ENCODE peak calls at places on chromosomes 16 and 17, in six cellular contexts. One of them, this sample, is unnamed.

GRCh38 chr17:76689859-76690258 is 20.9 kb downstream of the MXRA7 start:
- DNase-seq in PC-3: no peak
- DNase-seq in hepatocyte: no peak
- DNase-seq in cardiac muscle cell: no peak
- DNase-seq in foreskin fibroblast: no peak
- DNase-seq in psoas muscle: no peak
- DNase-seq in this sample: no peak

GRCh38 chr17:74085434-74085833 is 118.0 kb upstream of the RPL38 start:
- DNase-seq in PC-3: no peak
- DNase-seq in hepatocyte: no peak
- DNase-seq in cardiac muscle cell: no peak
- DNase-seq in foreskin fibroblast: no peak
- DNase-seq in psoas muscle: no peak
- DNase-seq in this sample: no peak

GRCh38 chr16:83936581-83937165 is 16.4 kb upstream of the OSGIN1 start:
- DNase-seq in PC-3: no peak
- DNase-seq in hepatocyte: no peak
- DNase-seq in cardiac muscle cell: no peak
- DNase-seq in foreskin fibroblast: no peak
- DNase-seq in psoas muscle: no peak
- DNase-seq in this sample: no peak

GRCh38 chr17:79612468-79613194 is 1.8 kb upstream of the RBFOX3 start:
- DNase-seq in PC-3: peak; percentile 79
- DNase-seq in hepatocyte: peak; percentile 76
- DNase-seq in cardiac muscle cell: peak; percentile 77
- DNase-seq in foreskin fibroblast: peak; percentile 25
- DNase-seq in psoas muscle: no peak
- DNase-seq in this sample: no peak

GRCh38 chr17:41666336-41666680 is 22.4 kb upstream of the EIF1 start:
- DNase-seq in PC-3: peak; percentile 18
- DNase-seq in hepatocyte: peak; percentile 75
- DNase-seq in cardiac muscle cell: no peak
- DNase-seq in foreskin fibroblast: peak; percentile 58
- DNase-seq in psoas muscle: peak; percentile 27
- DNase-seq in this sample: no peak

GRCh38 chr17:31216053-31216751 is 80.8 kb downstream of the OMG start:
- DNase-seq in PC-3: peak; percentile 62
- DNase-seq in hepatocyte: peak; percentile 71
- DNase-seq in cardiac muscle cell: peak; percentile 51
- DNase-seq in foreskin fibroblast: peak; percentile 83
- DNase-seq in psoas muscle: no peak
- DNase-seq in this sample: peak; percentile 55

GRCh38 chr16:17024514-17024913 is 446.2 kb downstream of the XYLT1 start:
- DNase-seq in PC-3: no peak
- DNase-seq in hepatocyte: no peak
- DNase-seq in cardiac muscle cell: no peak
- DNase-seq in foreskin fibroblast: no peak
- DNase-seq in psoas muscle: no peak
- DNase-seq in this sample: no peak

GRCh38 chr17:57762375-57762916 is 17.3 kb upstream of the CCDC182 start:
- DNase-seq in PC-3: no peak
- DNase-seq in hepatocyte: no peak
- DNase-seq in cardiac muscle cell: no peak
- DNase-seq in foreskin fibroblast: no peak
- DNase-seq in psoas muscle: no peak
- DNase-seq in this sample: no peak

GRCh38 chr17:82664701-82665182 is 16.5 kb upstream of the WDR45B start:
- DNase-seq in PC-3: no peak
- DNase-seq in hepatocyte: no peak
- DNase-seq in cardiac muscle cell: no peak
- DNase-seq in foreskin fibroblast: no peak
- DNase-seq in psoas muscle: peak; percentile 4
- DNase-seq in this sample: no peak

GRCh38 chr16:69448470-69449193 is 24.2 kb downstream of the CYB5B start:
- DNase-seq in PC-3: no peak
- DNase-seq in hepatocyte: no peak
- DNase-seq in cardiac muscle cell: no peak
- DNase-seq in foreskin fibroblast: peak; percentile 78
- DNase-seq in psoas muscle: no peak
- DNase-seq in this sample: no peak

GRCh38 chr17:75571197-75571884 is 16.3 kb upstream of the MYO15B start:
- DNase-seq in PC-3: no peak
- DNase-seq in hepatocyte: peak; percentile 4
- DNase-seq in cardiac muscle cell: no peak
- DNase-seq in foreskin fibroblast: peak; percentile 42
- DNase-seq in psoas muscle: no peak
- DNase-seq in this sample: no peak

GRCh38 chr16:48862087-48862532 is 252.1 kb upstream of the N4BP1 start:
- DNase-seq in PC-3: peak; percentile 48
- DNase-seq in hepatocyte: peak; percentile 32
- DNase-seq in cardiac muscle cell: no peak
- DNase-seq in foreskin fibroblast: peak; percentile 79
- DNase-seq in psoas muscle: no peak
- DNase-seq in this sample: peak; percentile 7

GRCh38 chr16:27618611-27619380 is 68.9 kb downstream of the KATNIP start:
- DNase-seq in PC-3: no peak
- DNase-seq in hepatocyte: no peak
- DNase-seq in cardiac muscle cell: peak; percentile 64
- DNase-seq in foreskin fibroblast: no peak
- DNase-seq in psoas muscle: no peak
- DNase-seq in this sample: no peak

GRCh38 chr16:66928702-66929388 is 3.5 kb upstream of the RRAD start:
- DNase-seq in PC-3: no peak
- DNase-seq in hepatocyte: peak; percentile 55
- DNase-seq in cardiac muscle cell: peak; percentile 68
- DNase-seq in foreskin fibroblast: peak; percentile 63
- DNase-seq in psoas muscle: peak; percentile 52
- DNase-seq in this sample: no peak

GRCh38 chr16:20242568-20243240 is 84.6 kb downstream of the GP2 start:
- DNase-seq in PC-3: no peak
- DNase-seq in hepatocyte: no peak
- DNase-seq in cardiac muscle cell: no peak
- DNase-seq in foreskin fibroblast: no peak
- DNase-seq in psoas muscle: no peak
- DNase-seq in this sample: no peak

GRCh38 chr17:31319253-31319661 is 2.2 kb downstream of the EVI2A start:
- DNase-seq in PC-3: no peak
- DNase-seq in hepatocyte: no peak
- DNase-seq in cardiac muscle cell: no peak
- DNase-seq in foreskin fibroblast: no peak
- DNase-seq in psoas muscle: no peak
- DNase-seq in this sample: no peak

GRCh38 chr17:1197379-1197778 is 17.6 kb upstream of the ABR start:
- DNase-seq in PC-3: no peak
- DNase-seq in hepatocyte: peak; percentile 59
- DNase-seq in cardiac muscle cell: no peak
- DNase-seq in foreskin fibroblast: peak; percentile 32
- DNase-seq in psoas muscle: peak; percentile 58
- DNase-seq in this sample: peak; percentile 60

GRCh38 chr16:48353565-48354163 is 31.5 kb downstream of the SIAH1 start:
- DNase-seq in PC-3: peak; percentile 69
- DNase-seq in hepatocyte: peak; percentile 80
- DNase-seq in cardiac muscle cell: peak; percentile 71
- DNase-seq in foreskin fibroblast: peak; percentile 83
- DNase-seq in psoas muscle: no peak
- DNase-seq in this sample: no peak

GRCh38 chr17:43986225-43986981 is 18.0 kb upstream of the NAGS start:
- DNase-seq in PC-3: no peak
- DNase-seq in hepatocyte: no peak
- DNase-seq in cardiac muscle cell: no peak
- DNase-seq in foreskin fibroblast: no peak
- DNase-seq in psoas muscle: no peak
- DNase-seq in this sample: no peak

GRCh38 chr17:77425791-77426641 is 285.2 kb downstream of the SEC14L1 start:
- DNase-seq in PC-3: peak; percentile 72
- DNase-seq in hepatocyte: peak; percentile 90
- DNase-seq in cardiac muscle cell: no peak
- DNase-seq in foreskin fibroblast: peak; percentile 70
- DNase-seq in psoas muscle: peak; percentile 52
- DNase-seq in this sample: peak; percentile 76

GRCh38 chr17:28950752-28951427 is 428 bp downstream of the PHF12 start:
- DNase-seq in PC-3: no peak
- DNase-seq in hepatocyte: no peak
- DNase-seq in cardiac muscle cell: no peak
- DNase-seq in foreskin fibroblast: no peak
- DNase-seq in psoas muscle: peak; percentile 31
- DNase-seq in this sample: no peak

GRCh38 chr17:80861892-80862291 is 129.7 kb upstream of the CHMP6 start:
- DNase-seq in PC-3: no peak
- DNase-seq in hepatocyte: no peak
- DNase-seq in cardiac muscle cell: peak; percentile 25
- DNase-seq in foreskin fibroblast: peak; percentile 46
- DNase-seq in psoas muscle: no peak
- DNase-seq in this sample: no peak

GRCh38 chr16:88941051-88941932 is 35.7 kb downstream of the CBFA2T3 start:
- DNase-seq in PC-3: no peak
- DNase-seq in hepatocyte: peak; percentile 59
- DNase-seq in cardiac muscle cell: peak; percentile 77
- DNase-seq in foreskin fibroblast: no peak
- DNase-seq in psoas muscle: peak; percentile 14
- DNase-seq in this sample: no peak

GRCh38 chr16:88943131-88943664 is 33.8 kb downstream of the CBFA2T3 start:
- DNase-seq in PC-3: no peak
- DNase-seq in hepatocyte: no peak
- DNase-seq in cardiac muscle cell: no peak
- DNase-seq in foreskin fibroblast: no peak
- DNase-seq in psoas muscle: no peak
- DNase-seq in this sample: no peak

GRCh38 chr16:88943741-88944140 is 33.3 kb downstream of the CBFA2T3 start:
- DNase-seq in PC-3: no peak
- DNase-seq in hepatocyte: no peak
- DNase-seq in cardiac muscle cell: no peak
- DNase-seq in foreskin fibroblast: no peak
- DNase-seq in psoas muscle: no peak
- DNase-seq in this sample: no peak

GRCh38 chr16:88940196-88941050 is 36.6 kb downstream of the CBFA2T3 start:
- DNase-seq in PC-3: no peak
- DNase-seq in hepatocyte: no peak
- DNase-seq in cardiac muscle cell: peak; percentile 15
- DNase-seq in foreskin fibroblast: peak; percentile 40
- DNase-seq in psoas muscle: no peak
- DNase-seq in this sample: no peak

GRCh38 chr16:88941933-88942909 is 34.8 kb downstream of the CBFA2T3 start:
- DNase-seq in PC-3: no peak
- DNase-seq in hepatocyte: peak; percentile 64
- DNase-seq in cardiac muscle cell: peak; percentile 75
- DNase-seq in foreskin fibroblast: peak; percentile 55
- DNase-seq in psoas muscle: peak; percentile 55
- DNase-seq in this sample: no peak
- H3K4me3 ChIP-seq in PC-3: no peak overlapping the region
- H3K4me3 ChIP-seq in hepatocyte: no peak overlapping the region
- H3K4me3 ChIP-seq in cardiac muscle cell: peak overlapping the region; percentile 58
- H3K4me3 ChIP-seq in foreskin fibroblast: no peak overlapping the region
- H3K4me3 ChIP-seq in psoas muscle: peak overlapping the region; percentile 57
- H3K4me3 ChIP-seq in this sample: no peak overlapping the region

GRCh38 chr17:65362826-65363225 is 198.6 kb downstream of the AXIN2 start:
- DNase-seq in PC-3: peak; percentile 99
- DNase-seq in hepatocyte: no peak
- DNase-seq in cardiac muscle cell: no peak
- DNase-seq in foreskin fibroblast: peak; percentile 17
- DNase-seq in psoas muscle: no peak
- DNase-seq in this sample: no peak

GRCh38 chr17:65365209-65365608 is 196.2 kb downstream of the AXIN2 start:
- DNase-seq in PC-3: no peak
- DNase-seq in hepatocyte: no peak
- DNase-seq in cardiac muscle cell: no peak
- DNase-seq in foreskin fibroblast: no peak
- DNase-seq in psoas muscle: no peak
- DNase-seq in this sample: no peak

GRCh38 chr17:65366102-65366844 is 195.2 kb downstream of the AXIN2 start:
- DNase-seq in PC-3: no peak
- DNase-seq in hepatocyte: no peak
- DNase-seq in cardiac muscle cell: no peak
- DNase-seq in foreskin fibroblast: no peak
- DNase-seq in psoas muscle: no peak
- DNase-seq in this sample: no peak

GRCh38 chr17:65360961-65361552 is 200.4 kb downstream of the AXIN2 start:
- DNase-seq in PC-3: no peak
- DNase-seq in hepatocyte: no peak
- DNase-seq in cardiac muscle cell: no peak
- DNase-seq in foreskin fibroblast: no peak
- DNase-seq in psoas muscle: no peak
- DNase-seq in this sample: no peak

DNA sequence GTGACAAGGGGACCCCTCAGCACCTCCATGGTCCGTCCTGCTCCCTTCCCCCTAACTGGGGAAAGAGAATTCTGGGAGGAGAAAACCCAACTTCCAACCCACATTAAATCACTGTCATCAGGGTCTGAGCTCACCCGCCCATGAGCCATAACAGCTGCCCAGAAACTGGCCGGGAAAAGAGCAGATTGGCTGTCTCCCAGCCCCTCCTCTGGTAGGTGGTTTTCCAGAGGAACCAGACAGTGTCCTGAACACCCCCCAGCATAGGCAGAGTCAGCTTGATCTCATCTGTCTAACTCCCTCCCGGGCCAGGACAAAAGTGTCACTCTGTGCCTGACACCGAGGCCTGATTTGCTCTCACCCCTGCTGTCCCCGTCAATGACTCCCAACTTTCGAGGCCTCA is 197.0 kb downstream of the AXIN2 start:
- DNase-seq in PC-3: no peak
- DNase-seq in hepatocyte: no peak
- DNase-seq in cardiac muscle cell: no peak
- DNase-seq in foreskin fibroblast: no peak
- DNase-seq in psoas muscle: no peak
- DNase-seq in this sample: no peak
- H3K4me3 ChIP-seq in PC-3: no peak overlapping the region
- H3K4me3 ChIP-seq in hepatocyte: no peak overlapping the region
- H3K4me3 ChIP-seq in cardiac muscle cell: no peak overlapping the region
- H3K4me3 ChIP-seq in foreskin fibroblast: no peak overlapping the region
- H3K4me3 ChIP-seq in psoas muscle: no peak overlapping the region
- H3K4me3 ChIP-seq in this sample: no peak overlapping the region

GRCh38 chr17:6712058-6712853 is 913 bp downstream of the SLC13A5 start:
- DNase-seq in PC-3: no peak
- DNase-seq in hepatocyte: peak; percentile 44
- DNase-seq in cardiac muscle cell: peak; percentile 52
- DNase-seq in foreskin fibroblast: peak; percentile 6
- DNase-seq in psoas muscle: no peak
- DNase-seq in this sample: no peak
- H3K4me3 ChIP-seq in PC-3: no peak overlapping the region
- H3K4me3 ChIP-seq in hepatocyte: no peak overlapping the region
- H3K4me3 ChIP-seq in cardiac muscle cell: no peak overlapping the region
- H3K4me3 ChIP-seq in foreskin fibroblast: no peak overlapping the region
- H3K4me3 ChIP-seq in psoas muscle: peak overlapping the region; percentile 56
- H3K4me3 ChIP-seq in this sample: no peak overlapping the region

DNA sequence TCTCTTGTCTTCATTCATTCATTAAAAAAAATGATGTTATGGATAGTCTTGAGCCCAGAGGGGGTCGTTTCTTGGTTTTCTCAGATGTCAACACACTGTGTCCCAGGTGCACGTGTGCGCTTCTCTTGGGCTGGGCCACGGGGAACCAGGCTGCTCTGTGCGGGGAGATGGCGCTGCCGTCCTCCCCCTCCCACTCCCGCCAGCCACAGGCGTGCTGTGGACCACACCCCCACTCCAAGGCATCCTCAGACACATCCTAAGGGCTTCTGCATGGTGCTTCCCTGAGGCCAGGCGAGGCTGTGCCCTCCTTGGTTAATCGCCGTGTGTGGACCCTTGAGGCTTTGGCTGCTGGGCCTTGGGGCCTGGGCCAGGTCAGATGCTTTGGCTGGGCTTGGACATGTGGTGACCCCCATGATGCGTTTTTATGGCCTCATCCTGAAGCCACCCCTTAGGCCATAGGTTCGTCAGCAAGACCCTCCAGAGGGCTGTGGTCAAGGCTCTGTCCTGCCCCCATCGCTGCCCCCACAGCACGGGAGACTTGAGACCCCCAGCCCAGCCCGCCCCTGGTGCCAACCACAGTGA is 245.7 kb upstream of the CIBAR2 start:
- DNase-seq in PC-3: no peak
- DNase-seq in hepatocyte: no peak
- DNase-seq in cardiac muscle cell: no peak
- DNase-seq in foreskin fibroblast: no peak
- DNase-seq in psoas muscle: no peak
- DNase-seq in this sample: no peak
- H3K4me3 ChIP-seq in PC-3: no peak overlapping the region
- H3K4me3 ChIP-seq in hepatocyte: no peak overlapping the region
- H3K4me3 ChIP-seq in cardiac muscle cell: no peak overlapping the region
- H3K4me3 ChIP-seq in foreskin fibroblast: no peak overlapping the region
- H3K4me3 ChIP-seq in psoas muscle: no peak overlapping the region
- H3K4me3 ChIP-seq in this sample: no peak overlapping the region

This sample was measured in skeletal muscle cell.